ENCODE peak calls at places on chromosomes 3 and 15, in seven cellular contexts. X, W, P, K, C, Z and E are unnamed samples. For H3K4me1, the result is how much of the 10 kb centered on the place peaks cover.

GRCh38 chr15:90106522-90107117 is 4.4 kb upstream of the IDH2 start:
- DNase-seq in C (no peak), W (no peak), Z (peak), K (peak), X (peak), P (no peak), E (peak)

GRCh38 chr3:101518421-101518871 is 5.4 kb upstream of the SENP7 start:
- DNase-seq in C (no peak), X (no peak), Z (no peak), W (no peak), P (peak), K (peak), E (peak)

GRCh38 chr3:177852001-177852400 is 654.7 kb upstream of the TBL1XR1 start:
- DNase-seq in X (no peak), W (no peak), C (no peak), K (peak), P (no peak), Z (no peak), E (peak)

GRCh38 chr3:58161435-58162398 is 49.1 kb downstream of the DNASE1L3 start:
- DNase-seq in X (peak), W (peak), Z (peak), K (peak), P (no peak), C (no peak), E (peak)

GRCh38 chr3:108970561-108970960 is 16.9 kb upstream of the GUCA1C start:
- DNase-seq in P (no peak), X (no peak), Z (no peak), W (no peak), C (no peak), K (no peak), E (no peak)

GRCh38 chr3:59774613-59775012 is 724.8 kb upstream of the CFAP20DC start:
- DNase-seq in P (no peak), X (peak), C (no peak), K (no peak), W (no peak), Z (no peak), E (no peak)

GRCh38 chr3:12287727-12288465 is 974 bp upstream of the PPARG start:
- DNase-seq in K (peak), X (no peak), P (no peak), Z (peak), C (peak), W (no peak), E (peak)

GRCh38 chr15:39919740-39920509 is at the start of gene GPR176:
- DNase-seq in Z (peak), W (peak), X (peak), K (peak), P (peak), C (peak), E (peak)

GRCh38 chr3:52367891-52368880 is 52.1 kb downstream of the DNAH1 start:
- DNase-seq in K (no peak), P (no peak), W (no peak), Z (no peak), X (no peak), C (no peak), E (no peak)

GRCh38 chr15:93307513-93307912 is 218.5 kb upstream of the RGMA start:
- DNase-seq in Z (no peak), X (no peak), C (no peak), K (no peak), W (no peak), P (no peak), E (no peak)

GRCh38 chr3:125589743-125590142 is 5.6 kb downstream of the OSBPL11 start:
- DNase-seq in W (no peak), P (no peak), Z (no peak), K (no peak), C (no peak), X (no peak), E (no peak)

GRCh38 chr3:186213946-186214345 is 105.1 kb upstream of the ETV5 start:
- DNase-seq in Z (no peak), K (no peak), W (no peak), C (no peak), P (no peak), X (no peak), E (no peak)

GRCh38 chr3:69107841-69108240 is 14.6 kb downstream of the LMOD3 start:
- DNase-seq in X (no peak), C (no peak), P (no peak), K (no peak), Z (no peak), W (no peak), E (no peak)

GRCh38 chr3:40190056-40190455 is 119.5 kb upstream of the EIF1B start:
- DNase-seq in K (no peak), Z (no peak), P (no peak), W (no peak), X (no peak), C (no peak), E (no peak)

GRCh38 chr15:94840794-94841587 is 609.6 kb downstream of the MCTP2 start:
- DNase-seq in Z (no peak), W (peak), C (no peak), P (no peak), K (no peak), X (no peak), E (no peak)

GRCh38 chr15:62706361-62706760 is 336.2 kb upstream of the TPM1 start:
- DNase-seq in Z (no peak), X (peak), W (no peak), P (no peak), K (peak), C (no peak), E (peak)

GRCh38 chr3:50610181-50610971 is 1.2 kb downstream of the CISH start:
- DNase-seq in P (no peak), C (no peak), X (no peak), Z (peak), K (no peak), W (no peak), E (peak)

GRCh38 chr3:69250014-69250413 is 127.6 kb upstream of the LMOD3 start:
- DNase-seq in K (peak), P (peak), W (no peak), X (no peak), C (peak), Z (peak), E (peak)

GRCh38 chr3:43390255-43390588 is 103.9 kb downstream of the SNRK start:
- DNase-seq in C (no peak), W (no peak), P (no peak), K (no peak), X (no peak), Z (no peak), E (no peak)

GRCh38 chr3:149388001-149388435 is 10.6 kb upstream of the TM4SF1 start:
- DNase-seq in Z (no peak), P (no peak), K (peak), C (no peak), W (no peak), X (peak), E (peak)

GRCh38 chr3:110608566-110608965 is 463.1 kb upstream of the NECTIN3 start:
- DNase-seq in K (no peak), P (no peak), X (peak), W (no peak), Z (no peak), C (no peak), E (no peak)

GRCh38 chr3:73472429-73472828 is 152.3 kb downstream of the PDZRN3 start:
- DNase-seq in P (no peak), X (no peak), Z (no peak), W (no peak), C (no peak), K (no peak), E (no peak)

GRCh38 chr15:49847937-49848823 is 227.3 kb downstream of the DTWD1 start:
- DNase-seq in W (no peak), X (peak), P (no peak), C (no peak), Z (no peak), K (peak), E (no peak)

GRCh38 chr15:44573386-44573785 is 36.4 kb downstream of the EIF3J start:
- DNase-seq in P (no peak), C (no peak), W (no peak), X (no peak), Z (no peak), K (no peak), E (no peak)

GRCh38 chr3:65348596-65348995 is 660.8 kb upstream of the ADAMTS9 start:
- DNase-seq in P (no peak), C (no peak), Z (no peak), X (peak), W (no peak), K (peak), E (no peak)

GRCh38 chr3:192637803-192638202 is 89.5 kb downstream of the FGF12 start:
- DNase-seq in X (no peak), P (no peak), K (no peak), Z (no peak), W (no peak), C (no peak), E (no peak)

GRCh38 chr15:69585937-69586336 is 133.3 kb downstream of the RPLP1 start:
- DNase-seq in X (no peak), K (no peak), C (no peak), W (no peak), Z (no peak), P (no peak), E (no peak)

GRCh38 chr3:46701211-46701939 is at the start of gene TMIE:
- DNase-seq in P (no peak), W (no peak), X (no peak), Z (peak), C (no peak), K (no peak), E (no peak)

GRCh38 chr3:107953707-107954106 is 137.1 kb downstream of the CD47 start:
- DNase-seq in Z (no peak), X (no peak), K (no peak), W (no peak), P (no peak), C (no peak), E (no peak)

GRCh38 chr3:150000631-150001030 is 29.9 kb upstream of the PFN2 start:
- DNase-seq in W (no peak), X (no peak), Z (no peak), K (no peak), P (no peak), C (no peak), E (no peak)

GRCh38 chr3:191529992-191530391 is 69.0 kb downstream of the PYDC2 start:
- DNase-seq in W (no peak), C (no peak), K (no peak), X (no peak), P (no peak), Z (no peak), E (no peak)

GRCh38 chr3:58637509-58637908 is 29.1 kb downstream of the FAM3D start:
- DNase-seq in X (no peak), Z (no peak), W (no peak), P (no peak), K (no peak), C (no peak), E (no peak)

GRCh38 chr3:71891483-71891882 is 106.5 kb upstream of the PROK2 start:
- DNase-seq in K (no peak), C (no peak), W (no peak), X (no peak), P (no peak), Z (no peak), E (no peak)

GRCh38 chr15:31325432-31325975 is 1.1 kb upstream of the KLF13 start:
- DNase-seq in K (no peak), P (peak), C (no peak), W (no peak), Z (peak), X (no peak), E (peak)

GRCh38 chr3:120209425-120209824 is 75.6 kb downstream of the GPR156 start:
- DNase-seq in W (no peak), Z (no peak), K (no peak), C (no peak), P (no peak), X (no peak), E (no peak)

GRCh38 chr15:86481720-86482119 is 402.0 kb downstream of the AGBL1 start:
- DNase-seq in C (no peak), W (no peak), P (no peak), Z (no peak), K (no peak), X (no peak), E (no peak)

DNA sequence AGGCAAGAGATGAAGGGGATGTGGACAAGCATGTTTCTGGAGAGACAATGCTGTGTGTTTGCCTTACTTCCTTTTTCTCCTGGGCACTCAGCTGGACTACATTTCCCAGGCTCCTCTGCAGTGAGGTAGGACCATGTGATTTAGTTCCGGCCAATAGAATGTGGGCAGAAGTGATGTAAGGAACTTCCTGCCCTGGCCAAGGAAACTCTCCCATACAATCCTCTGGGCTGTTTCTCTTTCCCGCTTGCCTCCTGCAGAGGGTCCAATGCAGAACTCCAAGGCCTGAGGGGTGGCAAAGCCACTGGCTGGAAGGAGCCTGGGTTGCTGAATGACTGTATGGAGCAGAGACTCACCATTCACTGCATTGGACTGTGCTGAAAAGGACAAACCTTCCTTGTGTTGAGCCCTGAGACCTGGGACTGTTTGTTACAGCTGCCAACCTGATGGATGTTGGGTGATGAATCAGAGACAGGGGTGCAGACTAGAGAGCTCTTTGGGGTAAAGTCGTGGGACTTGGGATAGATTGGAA is 82.7 kb upstream of the SLC6A6 start:
- DNase-seq in C (peak), K (peak), X (peak), P (no peak), Z (no peak), W (no peak), E (peak)
- H3K4me3 ChIP-seq in C (peak), K (no peak), X (no peak), P (no peak), Z (no peak), W (no peak), E (no peak)

GRCh38 chr3:152196782-152197181 is 71.9 kb upstream of the MBNL1 start:
- DNase-seq in P (no peak), X (no peak), K (no peak), C (no peak), W (no peak), Z (no peak), E (no peak)

GRCh38 chr3:152199069-152199838 is 69.5 kb upstream of the MBNL1 start:
- DNase-seq in K (no peak), P (no peak), C (no peak), Z (no peak), W (no peak), X (no peak), E (no peak)

GRCh38 chr3:152198655-152199054 is 70.1 kb upstream of the MBNL1 start:
- DNase-seq in W (no peak), C (no peak), K (no peak), Z (no peak), X (no peak), P (no peak), E (no peak)

GRCh38 chr3:152197451-152197850 is 71.3 kb upstream of the MBNL1 start:
- DNase-seq in C (no peak), K (no peak), W (no peak), X (no peak), Z (no peak), P (no peak), E (no peak)

DNA sequence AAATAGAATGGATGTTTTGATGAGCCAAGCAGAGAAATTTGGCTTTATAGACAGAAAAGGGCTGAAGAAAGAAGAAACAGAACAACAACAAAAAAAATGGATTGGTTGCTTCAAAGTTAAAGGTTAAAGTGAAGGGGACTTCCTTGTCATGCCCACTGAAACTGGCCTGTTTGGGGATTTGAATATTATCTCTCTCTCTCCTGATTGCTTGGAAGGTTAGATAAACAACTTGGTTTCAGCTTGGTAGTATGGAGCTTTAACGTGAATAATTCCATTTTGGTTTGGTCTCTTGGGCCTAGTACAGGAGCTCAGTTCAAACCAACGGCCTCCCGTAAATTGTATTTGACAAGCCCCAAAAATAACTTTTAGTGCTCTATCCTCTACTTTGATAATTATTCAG is 70.8 kb upstream of the MBNL1 start:
- DNase-seq in P (no peak), W (no peak), X (no peak), C (no peak), K (no peak), Z (no peak), E (no peak)
- H3K4me1 ChIP-seq in P (half or more), W (half or more), X (under half), C (under half), K (under half), Z (under half), E (under half)

DNA sequence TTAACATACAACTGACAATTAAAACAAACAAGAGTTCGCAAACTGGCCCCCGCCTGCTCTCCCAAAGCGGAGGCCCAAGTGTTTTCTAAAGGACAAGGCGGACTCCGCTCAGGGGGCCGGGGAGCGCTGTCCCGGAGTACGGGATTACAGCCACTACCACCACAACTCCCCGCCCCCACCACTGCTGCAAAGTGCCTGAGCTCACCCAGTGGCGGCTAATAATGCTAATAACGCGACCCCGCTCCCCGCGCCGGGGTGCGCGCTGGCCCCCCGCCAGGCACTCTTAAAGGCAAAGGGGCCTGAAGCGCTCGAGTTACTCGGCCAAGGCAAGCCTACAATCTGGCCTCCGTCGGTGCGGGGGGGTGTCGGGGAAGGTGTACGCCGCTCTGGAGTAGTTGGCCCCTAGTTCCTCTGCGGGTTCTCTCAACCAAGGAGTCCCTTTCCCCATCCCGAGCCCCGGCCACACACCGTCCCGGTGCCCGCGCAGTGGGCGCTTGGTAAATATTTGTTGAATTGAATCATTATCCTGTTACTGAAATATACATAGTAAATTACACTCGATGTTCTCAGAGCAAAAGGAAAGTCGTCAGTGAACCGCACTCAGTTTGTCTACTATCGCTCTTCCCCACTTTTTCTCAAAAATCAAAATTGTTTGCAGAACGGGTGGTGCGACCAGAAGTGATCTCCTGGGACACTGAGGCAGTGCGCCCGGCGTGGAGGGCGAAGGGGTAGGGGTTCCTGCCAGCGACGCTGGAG is 827 bp downstream of the WNT5A start:
- DNase-seq in W (no peak), C (peak), Z (peak), K (no peak), P (no peak), X (peak), E (no peak)
- H3K27ac ChIP-seq in W (no peak), C (no peak), Z (peak), K (no peak), P (no peak), X (peak), E (no peak)

GRCh38 chr3:66496731-66497130 is 4.1 kb downstream of the LRIG1 start:
- DNase-seq in P (no peak), C (no peak), X (no peak), W (no peak), Z (no peak), K (no peak), E (no peak)
- H3K4me3 ChIP-seq in P (peak), C (peak), X (no peak), W (peak), Z (no peak), K (no peak), E (no peak)

DNA sequence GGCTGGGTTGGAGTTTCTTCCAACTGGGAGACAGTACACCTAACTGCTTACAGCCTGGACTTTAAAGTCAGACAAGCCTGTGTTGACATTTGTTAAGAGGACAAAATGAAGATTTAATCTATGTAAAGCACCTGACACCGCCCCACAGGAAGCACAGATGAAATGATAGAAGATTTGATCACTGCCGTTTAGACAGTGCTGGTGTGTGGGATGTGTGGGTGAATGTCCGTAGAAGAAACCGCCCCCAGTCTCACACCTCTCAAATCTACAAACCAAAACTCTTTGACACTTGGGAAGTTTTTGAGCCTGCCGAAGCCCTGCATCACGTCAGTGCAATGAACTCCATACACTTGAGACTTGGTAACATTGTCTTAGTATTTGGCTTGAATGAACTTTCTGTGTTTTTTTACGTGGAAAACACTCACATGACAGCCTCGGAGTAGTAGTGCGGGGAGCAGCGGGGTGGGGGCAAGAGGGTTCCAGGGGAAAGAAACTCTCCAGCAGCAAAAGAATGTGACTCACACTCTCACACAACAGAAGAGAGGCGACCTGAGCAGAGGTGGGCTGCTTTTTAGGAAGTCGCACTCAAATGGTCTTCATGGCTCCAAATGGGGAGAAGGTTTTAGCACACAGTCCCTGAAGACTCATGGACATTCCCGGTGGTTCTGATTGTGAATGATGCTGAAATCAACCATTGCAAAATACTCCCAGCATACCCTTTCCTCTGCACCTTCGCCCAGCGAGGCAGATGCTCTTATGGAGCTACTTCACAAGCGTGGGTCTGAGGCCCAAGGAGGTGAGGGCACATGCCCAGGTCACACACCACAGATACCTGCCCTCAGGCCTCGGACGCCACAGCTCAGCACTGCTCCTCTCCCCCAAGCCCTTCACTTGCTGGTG is 79.2 kb downstream of the SRGAP3 start:
- DNase-seq in W (no peak), Z (no peak), X (no peak), P (no peak), K (no peak), C (no peak), E (peak)
- H3K4me1 ChIP-seq in W (under half), Z (under half), X (under half), P (under half), K (under half), C (under half), E (under half)